ENCODE peak calls at places on chromosomes 6 and 20, in nine cellular contexts. W is body of pancreas, X is GM10248, T is GM06990, L is WTC11, E is NB4, Z is hepatocyte, O is uterus, S is mesothelial cell of epicardium. K is an unnamed sample.

GRCh38 chr20:24060851-24061590 is 72.4 kb upstream of the GGTLC1 start:
- DNase-seq in Z (no peak), X (no peak), O (no peak), T (peak; percentile 3), W (no peak), L (peak; percentile 35), S (no peak), E (no peak), K (no peak)

GRCh38 chr20:63484651-63485403 is 12.4 kb upstream of the KCNQ2 start:
- DNase-seq in W (no peak), T (no peak), Z (no peak), E (no peak), L (no peak), X (no peak), S (no peak), O (no peak), K (no peak)

GRCh38 chr6:1267057-1267732 is 44.7 kb upstream of the FOXQ1 start:
- DNase-seq in X (no peak), W (no peak), L (no peak), Z (peak; percentile 57), E (peak; percentile 13), O (no peak), T (no peak), S (no peak), K (no peak)

GRCh38 chr6:1324926-1325325 is 13.0 kb downstream of the FOXQ1 start:
- DNase-seq in L (no peak), S (no peak), E (no peak), O (no peak), W (no peak), X (no peak), T (no peak), Z (no peak), K (no peak)

GRCh38 chr6:83006270-83006905 is 59.3 kb downstream of the UBE3D start:
- DNase-seq in E (peak; percentile 3), X (no peak), Z (no peak), L (no peak), O (no peak), S (no peak), W (no peak), T (no peak), K (no peak)

GRCh38 chr6:56043761-56044160 is 168.4 kb upstream of the BMP5 start:
- DNase-seq in W (no peak), E (no peak), X (no peak), S (no peak), O (no peak), L (no peak), T (no peak), Z (no peak), K (no peak)

GRCh38 chr6:125453516-125453915 is 151.7 kb upstream of the HDDC2 start:
- DNase-seq in E (peak; percentile 10), T (no peak), S (no peak), W (no peak), L (no peak), O (no peak), Z (no peak), X (no peak), K (no peak)

GRCh38 chr6:129069006-129069405 is 186.1 kb downstream of the LAMA2 start:
- DNase-seq in E (no peak), X (no peak), O (no peak), W (no peak), Z (no peak), L (no peak), S (no peak), T (no peak), K (no peak)

GRCh38 chr6:95521181-95521580 is 56.2 kb upstream of the MANEA start:
- DNase-seq in Z (no peak), O (no peak), S (no peak), W (no peak), L (no peak), X (no peak), E (no peak), T (no peak), K (no peak)

GRCh38 chr6:25312034-25312620 is 33.0 kb downstream of the CARMIL1 start:
- DNase-seq in E (no peak), X (no peak), Z (no peak), T (no peak), O (no peak), S (no peak), W (no peak), L (no peak), K (no peak)

GRCh38 chr6:127812985-127813681 is 87.7 kb downstream of the THEMIS start:
- DNase-seq in S (no peak), L (no peak), Z (no peak), X (no peak), E (no peak), W (no peak), O (no peak), T (no peak), K (no peak)

GRCh38 chr6:51630011-51630410 is 457.4 kb downstream of the PKHD1 start:
- DNase-seq in X (no peak), O (no peak), Z (no peak), W (no peak), L (no peak), T (no peak), E (no peak), S (no peak), K (no peak)

GRCh38 chr6:142015011-142015410 is 117.7 kb upstream of the GJE1 start:
- DNase-seq in X (no peak), E (no peak), L (peak; percentile 14), Z (no peak), S (no peak), T (no peak), O (no peak), W (no peak), K (no peak)

GRCh38 chr6:139161817-139162284 is 27.0 kb downstream of the HECA start:
- DNase-seq in X (peak; percentile 83), E (no peak), L (no peak), W (no peak), T (peak; percentile 74), S (no peak), Z (no peak), O (no peak), K (no peak)

GRCh38 chr6:94510877-94511276 is 1066.5 kb upstream of the MANEA start:
- DNase-seq in W (no peak), X (peak; percentile 7), Z (no peak), O (no peak), T (no peak), L (no peak), S (no peak), E (no peak), K (no peak)

GRCh38 chr20:56426026-56426425 is 14.0 kb downstream of the CASS4 start:
- DNase-seq in W (no peak), E (no peak), T (no peak), Z (no peak), O (no peak), S (no peak), L (no peak), X (no peak), K (no peak)

GRCh38 chr6:13935190-13935880 is 10.6 kb downstream of the RNF182 start:
- DNase-seq in O (no peak), T (no peak), L (no peak), X (no peak), S (no peak), E (no peak), W (no peak), Z (no peak), K (no peak)

GRCh38 chr6:22072939-22073338 is 223.9 kb downstream of the PRL start:
- DNase-seq in W (no peak), L (no peak), O (no peak), S (no peak), Z (no peak), T (no peak), E (peak; percentile 52), X (no peak), K (no peak)

GRCh38 chr6:169722362-169723199 is 1.7 kb downstream of the PHF10 start:
- DNase-seq in O (peak; percentile 26), Z (peak; percentile 69), L (peak; percentile 38), S (no peak), X (peak; percentile 28), E (peak; percentile 81), T (peak; percentile 57), W (peak; percentile 51), K (peak; percentile 18)

GRCh38 chr6:7058250-7058923 is 49.4 kb upstream of the RREB1 start:
- DNase-seq in T (no peak), L (no peak), O (no peak), S (no peak), Z (peak; percentile 81), E (peak; percentile 99), W (peak; percentile 85), X (no peak), K (peak; percentile 84)

GRCh38 chr6:158031191-158031444 is 49.5 kb downstream of the SYNJ2 start:
- DNase-seq in X (no peak), O (no peak), S (no peak), W (no peak), T (no peak), Z (no peak), E (no peak), L (no peak), K (no peak)

GRCh38 chr6:100719883-100720682 is 161.0 kb downstream of the ASCC3 start:
- DNase-seq in S (no peak), W (no peak), E (peak; percentile 50), Z (peak; percentile 19), T (no peak), O (no peak), L (no peak), X (no peak), K (no peak)

GRCh38 chr6:113122060-113122459 is 735.1 kb upstream of the MARCKS start:
- DNase-seq in E (no peak), T (no peak), S (no peak), X (no peak), W (peak; percentile 3), L (peak; percentile 21), Z (peak; percentile 40), O (no peak), K (no peak)
- TF ChIP-seq CTCF in E (no peak), T (no peak), S (no peak), X (no peak), W (no peak), L (no peak), Z (peak; percentile 5), O (no peak), K (peak; percentile 45)

DNA sequence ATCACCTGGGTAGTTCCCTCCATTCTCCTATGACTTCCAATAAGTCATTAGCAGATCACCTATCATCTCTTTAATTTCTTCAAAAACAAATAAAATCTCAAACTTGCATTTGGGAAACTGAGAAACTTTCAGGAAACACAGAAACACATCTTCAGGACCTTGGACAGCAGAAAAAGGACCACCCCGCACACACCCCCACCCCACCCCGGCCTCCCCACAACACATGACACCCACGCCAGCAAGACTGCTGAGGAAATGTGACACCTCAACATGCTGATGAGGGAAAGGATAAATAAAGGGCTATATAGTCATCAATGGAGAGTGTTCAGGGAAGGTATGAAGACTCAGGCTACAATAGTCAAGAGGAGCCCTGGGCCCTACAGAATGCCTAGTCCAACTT is 15.6 kb upstream of the TRIM39 start:
- DNase-seq in L (no peak), W (no peak), X (no peak), Z (no peak), T (no peak), S (no peak), E (no peak), O (no peak), K (no peak)
- TF ChIP-seq CTCF in L (no peak), W (no peak), X (no peak), Z (no peak), T (no peak), S (no peak), E (no peak), O (no peak), K (no peak)

GRCh38 chr6:166520905-166521834 is 65.3 kb downstream of the RAMACL start:
- DNase-seq in Z (no peak), W (no peak), L (no peak), X (no peak), E (peak; percentile 15), T (no peak), O (no peak), S (no peak), K (no peak)
- TF ChIP-seq CTCF in Z (no peak), W (no peak), L (no peak), X (no peak), E (no peak), T (no peak), O (no peak), S (no peak), K (no peak)

GRCh38 chr6:168150551-168151444 is 71.8 kb upstream of the FRMD1 start:
- DNase-seq in L (peak; percentile 43), T (no peak), X (no peak), W (peak; percentile 22), Z (no peak), S (no peak), O (no peak), E (no peak), K (no peak)
- TF ChIP-seq CTCF in L (no peak), T (no peak), X (no peak), W (no peak), Z (peak; percentile 84), S (peak; percentile 24), O (peak; percentile 65), E (no peak), K (no peak)

K was measured in AG04450.